ENCODE peak calls at places on chromosomes 3 and 15, in five cellular contexts. Y, V, S, W and X are unnamed samples.

GRCh38 chr3:156150434-156151066 is 30.2 kb downstream of the KCNAB1 start:
- DNase-seq in W (peak), Y (peak), S (peak), V (peak), X (peak)

GRCh38 chr3:131349946-131350347 is 31.6 kb upstream of the NUDT16 start:
- DNase-seq in V (no peak), S (no peak), W (peak), Y (peak), X (no peak)

GRCh38 chr15:29115093-29115991 is 154.3 kb downstream of the NSMCE3 start:
- DNase-seq in S (peak), W (no peak), Y (no peak), V (no peak), X (no peak)

GRCh38 chr15:58249646-58250312 is 111.6 kb downstream of the AQP9 start:
- DNase-seq in V (peak), S (no peak), Y (no peak), W (no peak), X (no peak)

GRCh38 chr15:70669966-70670658 is 93.2 kb downstream of the UACA start:
- DNase-seq in V (no peak), W (no peak), S (no peak), Y (no peak), X (no peak)

GRCh38 chr3:11662392-11662990 is 18.8 kb upstream of the VGLL4 start:
- DNase-seq in W (peak), V (no peak), S (no peak), Y (peak), X (no peak)

GRCh38 chr3:186044973-186045372 is 63.9 kb downstream of the ETV5 start:
- DNase-seq in W (no peak), V (no peak), Y (no peak), S (no peak), X (no peak)

GRCh38 chr3:143643905-143644304 is 204.4 kb downstream of the SLC9A9 start:
- DNase-seq in Y (no peak), W (no peak), V (no peak), S (no peak), X (no peak)

GRCh38 chr15:40305281-40305680 is 2.5 kb downstream of the PLCB2 start:
- DNase-seq in W (no peak), V (no peak), Y (no peak), S (no peak), X (no peak)

GRCh38 chr15:86316216-86316615 is 236.5 kb downstream of the AGBL1 start:
- DNase-seq in S (no peak), Y (no peak), W (no peak), V (no peak), X (no peak)

GRCh38 chr15:61175024-61175423 is 54.1 kb downstream of the RORA start:
- DNase-seq in V (no peak), Y (no peak), S (no peak), W (peak), X (no peak)

GRCh38 chr3:150248116-150248864 is 159.8 kb upstream of the TSC22D2 start:
- DNase-seq in S (no peak), W (peak), Y (peak), V (no peak), X (no peak)

GRCh38 chr3:127092776-127093175 is 100.2 kb upstream of the PRR23E start:
- DNase-seq in S (no peak), V (no peak), Y (no peak), W (no peak), X (no peak)

GRCh38 chr3:134638385-134639020 is 12.3 kb downstream of the KY start:
- DNase-seq in S (peak), V (no peak), W (no peak), Y (no peak), X (no peak)

GRCh38 chr3:13077431-13078157 is 4.4 kb upstream of the IQSEC1 start:
- DNase-seq in Y (no peak), W (no peak), V (no peak), S (no peak), X (no peak)

GRCh38 chr15:45458746-45459403 is 63.7 kb downstream of the SLC30A4 start:
- DNase-seq in S (peak), V (peak), W (peak), Y (peak), X (peak)

GRCh38 chr3:160226026-160226739 is 961 bp downstream of the C3orf80 start:
- DNase-seq in V (no peak), S (peak), W (no peak), Y (peak), X (no peak)

GRCh38 chr3:17553080-17553479 is 189.4 kb downstream of the TBC1D5 start:
- DNase-seq in V (no peak), Y (no peak), W (no peak), S (no peak), X (no peak)

GRCh38 chr15:50107591-50108408 is 11.2 kb downstream of the ATP8B4 start:
- DNase-seq in Y (no peak), W (no peak), V (peak), S (no peak), X (no peak)

GRCh38 chr15:28106294-28107110 is 7.4 kb upstream of the OCA2 start:
- DNase-seq in V (no peak), Y (peak), S (peak), W (no peak), X (peak)

GRCh38 chr3:37163262-37164020 is 10.9 kb downstream of the LRRFIP2 start:
- DNase-seq in S (no peak), Y (peak), V (peak), W (no peak), X (no peak)

GRCh38 chr15:45254405-45255293 is 2.6 kb downstream of the SLC28A2 start:
- DNase-seq in Y (peak), S (no peak), W (peak), V (no peak), X (no peak)

GRCh38 chr3:98839846-98840245 is 61.6 kb downstream of the DCBLD2 start:
- DNase-seq in W (no peak), Y (no peak), V (no peak), S (no peak), X (no peak)

GRCh38 chr3:21466491-21466890 is 284.5 kb downstream of the ZNF385D start:
- DNase-seq in V (no peak), S (no peak), W (no peak), Y (no peak), X (no peak)

GRCh38 chr15:57731543-57732103 is 25.1 kb downstream of the POLR2M start:
- DNase-seq in V (no peak), Y (no peak), W (no peak), S (no peak), X (no peak)

GRCh38 chr15:62254137-62254934 is 89.3 kb upstream of the C2CD4B start:
- DNase-seq in Y (peak), V (peak), S (peak), W (peak), X (peak)

GRCh38 chr3:109994853-109995252 is 657.5 kb upstream of the DPPA4 start:
- DNase-seq in Y (no peak), W (peak), V (no peak), S (no peak), X (no peak)

GRCh38 chr3:106457278-106458210 is 588.7 kb upstream of the CBLB start:
- DNase-seq in W (peak), Y (peak), V (peak), S (no peak), X (no peak)

GRCh38 chr3:157499342-157499963 is 3.8 kb downstream of the VEPH1 start:
- DNase-seq in V (no peak), Y (no peak), S (peak), W (peak), X (no peak)

GRCh38 chr15:90807074-90807646 is 61.2 kb upstream of the FURIN start:
- DNase-seq in W (no peak), V (no peak), Y (peak), S (no peak), X (no peak)

GRCh38 chr15:73996939-73997338 is 2.4 kb downstream of the PML start:
- DNase-seq in W (no peak), Y (peak), S (no peak), V (peak), X (no peak)

GRCh38 chr3:98457543-98457942 is 5.5 kb upstream of the OR5K1 start:
- DNase-seq in Y (peak), S (no peak), V (no peak), W (no peak), X (no peak)

GRCh38 chr15:101679861-101680260 is 27.7 kb upstream of the TM2D3 start:
- DNase-seq in W (no peak), Y (no peak), V (no peak), S (no peak), X (no peak)

GRCh38 chr3:171936231-171936841 is 93.2 kb downstream of the TMEM212 start:
- DNase-seq in V (no peak), W (peak), S (no peak), Y (peak), X (no peak)

GRCh38 chr15:72116680-72117447 is 1.1 kb downstream of the MYO9A start:
- DNase-seq in Y (peak), W (peak), S (peak), V (peak), X (no peak)

GRCh38 chr3:634511-634910 is 437.9 kb downstream of the CHL1 start:
- DNase-seq in W (no peak), S (no peak), V (no peak), Y (no peak), X (no peak)